ENCODE peak calls at places on chromosomes 12 and 14, in seven cellular contexts. L is GM23248; K is tibial artery; D is Panc1; U is effector memory CD4-positive, alpha-beta T cell; I is epithelial cell of prostate; G is HepG2. J is an unnamed sample.

GRCh38 chr12:126676426-126676825 is 1590.5 kb upstream of the TMEM132C start:
- DNase-seq in L (no peak), K (no peak), D (no peak), U (no peak), I (no peak), G (no peak), J (no peak)

GRCh38 chr12:52310622-52311281 is 10.4 kb downstream of the KRT83 start:
- DNase-seq in L (peak; percentile 80), K (peak; percentile 33), D (no peak), U (no peak), I (no peak), G (no peak), J (no peak)

GRCh38 chr12:53320352-53321195 is 836 bp downstream of the AAAS start:
- DNase-seq in L (peak; percentile 64), K (no peak), D (no peak), U (no peak), I (no peak), G (no peak), J (no peak)

GRCh38 chr14:21852061-21852664 is 178.5 kb upstream of the OR4E1 start:
- DNase-seq in L (peak; percentile 51), K (no peak), D (peak; percentile 45), U (peak; percentile 43), I (no peak), G (peak; percentile 47), J (no peak)

GRCh38 chr12:54019924-54020586 is 8.2 kb upstream of the HOXC6 start:
- DNase-seq in L (peak; percentile 85), K (peak; percentile 83), D (no peak), U (no peak), I (no peak), G (no peak), J (peak; percentile 55)

GRCh38 chr12:80648866-80649265 is 58.6 kb upstream of the MYF6 start:
- DNase-seq in L (peak; percentile 76), K (no peak), D (no peak), U (no peak), I (peak; percentile 16), G (no peak), J (no peak)

GRCh38 chr14:80847093-80847492 is 94.4 kb downstream of the CEP128 start:
- DNase-seq in L (no peak), K (no peak), D (no peak), U (no peak), I (no peak), G (no peak), J (no peak)

GRCh38 chr12:52720487-52720886 is 17.2 kb upstream of the KRT77 start:
- DNase-seq in L (peak; percentile 48), K (no peak), D (no peak), U (no peak), I (no peak), G (no peak), J (no peak)

GRCh38 chr14:105196228-105196960 is 15.3 kb upstream of the NUDT14 start:
- DNase-seq in L (no peak), K (no peak), D (no peak), U (no peak), I (no peak), G (peak; percentile 19), J (no peak)

GRCh38 chr12:64181504-64182291 is 40.4 kb downstream of the KICS2 start:
- DNase-seq in L (peak; percentile 98), K (peak; percentile 74), D (peak; percentile 93), U (no peak), I (peak; percentile 95), G (peak; percentile 32), J (peak; percentile 52)

GRCh38 chr12:5907812-5908211 is 37.2 kb downstream of the ANO2 start:
- DNase-seq in L (no peak), K (peak; percentile 29), D (no peak), U (no peak), I (no peak), G (no peak), J (no peak)

GRCh38 chr14:105055736-105056302 is 9.4 kb downstream of the GPR132 start:
- DNase-seq in L (no peak), K (no peak), D (no peak), U (no peak), I (no peak), G (no peak), J (no peak)

GRCh38 chr14:90603336-90603735 is 206.5 kb downstream of the CALM1 start:
- DNase-seq in L (no peak), K (no peak), D (no peak), U (no peak), I (no peak), G (no peak), J (no peak)

GRCh38 chr12:97300431-97300830 is 162.2 kb upstream of the RMST start:
- DNase-seq in L (no peak), K (no peak), D (no peak), U (no peak), I (no peak), G (no peak), J (no peak)

GRCh38 chr12:126038434-126038833 is 973.2 kb downstream of the AACS start:
- DNase-seq in L (no peak), K (no peak), D (no peak), U (no peak), I (no peak), G (no peak), J (no peak)

GRCh38 chr14:74739293-74740030 is 23.7 kb upstream of the YLPM1 start:
- DNase-seq in L (peak; percentile 18), K (no peak), D (no peak), U (no peak), I (no peak), G (no peak), J (no peak)

GRCh38 chr12:129257526-129257925 is 404.2 kb downstream of the GLT1D1 start:
- DNase-seq in L (no peak), K (no peak), D (no peak), U (no peak), I (no peak), G (no peak), J (no peak)

GRCh38 chr14:61670576-61670975 is 24.7 kb upstream of the HIF1A start:
- DNase-seq in L (no peak), K (no peak), D (no peak), U (no peak), I (no peak), G (no peak), J (no peak)
- H3K27ac ChIP-seq in L (no peak overlapping the region), K (no peak overlapping the region), D (no peak overlapping the region), U (peak overlapping the region; percentile 67), I (no peak overlapping the region), G (no peak overlapping the region), J (no peak overlapping the region)

GRCh38 chr14:68921049-68921448 is 58.1 kb downstream of the ACTN1 start:
- DNase-seq in L (no peak), K (no peak), D (no peak), U (no peak), I (no peak), G (no peak), J (no peak)
- H3K27ac ChIP-seq in L (no peak overlapping the region), K (peak overlapping the region; percentile 97), D (no peak overlapping the region), U (no peak overlapping the region), I (peak overlapping the region; percentile 37), G (no peak overlapping the region), J (no peak overlapping the region)

DNA sequence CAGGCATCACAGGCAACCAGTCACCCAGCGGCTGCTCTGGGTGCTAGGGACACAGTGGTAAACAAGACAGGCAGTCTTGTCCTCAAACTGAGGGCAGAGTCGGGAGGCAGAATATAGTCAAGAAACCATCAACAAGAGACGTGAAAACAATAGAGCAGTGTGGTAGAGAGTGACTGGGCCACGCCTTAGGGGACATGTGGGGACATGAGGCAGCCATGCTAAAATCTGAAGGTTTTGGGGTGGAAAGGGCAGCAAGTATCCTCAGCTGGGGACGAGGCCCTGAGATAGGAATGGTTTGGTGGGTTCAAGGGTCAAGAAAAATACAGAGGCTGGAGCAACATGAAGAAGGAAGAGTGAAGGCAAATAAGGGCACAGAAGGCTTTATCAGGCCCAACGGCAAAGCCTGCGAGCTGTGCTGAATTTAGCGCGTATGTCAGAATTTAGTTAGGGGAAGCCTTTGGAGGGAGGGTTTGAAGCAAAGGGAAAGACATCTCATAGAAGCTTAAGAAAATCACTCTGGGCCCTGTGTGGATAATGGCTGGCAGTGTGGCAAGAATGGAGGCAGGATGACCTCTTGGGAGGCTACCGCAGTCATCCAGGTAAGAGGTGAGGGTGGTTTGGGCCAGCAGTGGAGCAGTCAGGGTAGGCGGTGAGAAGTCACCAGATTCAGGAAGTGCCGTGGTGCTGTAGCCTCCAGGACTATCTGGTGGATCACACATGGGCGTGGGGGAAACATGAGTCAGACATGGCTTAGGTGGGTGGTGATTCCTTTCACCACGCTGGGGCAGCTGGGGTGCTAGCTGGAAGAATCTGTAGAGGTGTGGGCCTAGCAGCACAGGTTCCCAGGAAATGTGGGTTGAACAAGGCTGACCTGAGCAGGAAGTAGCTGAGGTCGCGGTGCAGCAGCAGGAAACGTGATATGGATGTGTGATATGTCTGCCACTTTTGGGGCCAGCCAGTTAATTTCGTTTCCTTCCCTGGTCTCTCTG is 3.0 kb downstream of the EVL start:
- DNase-seq in L (peak; percentile 62), K (no peak), D (no peak), U (peak; percentile 88), I (peak; percentile 73), G (no peak), J (no peak)
- H3K27ac ChIP-seq in L (no peak overlapping the region), K (no peak overlapping the region), D (no peak overlapping the region), U (peak overlapping the region; percentile 90), I (peak overlapping the region; percentile 54), G (no peak overlapping the region), J (no peak overlapping the region)

GRCh38 chr12:110330544-110330943 is 49.5 kb downstream of the ATP2A2 start:
- DNase-seq in L (peak; percentile 67), K (no peak), D (no peak), U (no peak), I (no peak), G (no peak), J (no peak)
- H3K27ac ChIP-seq in L (peak overlapping the region; percentile 10), K (no peak overlapping the region), D (no peak overlapping the region), U (no peak overlapping the region), I (peak overlapping the region; percentile 73), G (no peak overlapping the region), J (no peak overlapping the region)

DNA sequence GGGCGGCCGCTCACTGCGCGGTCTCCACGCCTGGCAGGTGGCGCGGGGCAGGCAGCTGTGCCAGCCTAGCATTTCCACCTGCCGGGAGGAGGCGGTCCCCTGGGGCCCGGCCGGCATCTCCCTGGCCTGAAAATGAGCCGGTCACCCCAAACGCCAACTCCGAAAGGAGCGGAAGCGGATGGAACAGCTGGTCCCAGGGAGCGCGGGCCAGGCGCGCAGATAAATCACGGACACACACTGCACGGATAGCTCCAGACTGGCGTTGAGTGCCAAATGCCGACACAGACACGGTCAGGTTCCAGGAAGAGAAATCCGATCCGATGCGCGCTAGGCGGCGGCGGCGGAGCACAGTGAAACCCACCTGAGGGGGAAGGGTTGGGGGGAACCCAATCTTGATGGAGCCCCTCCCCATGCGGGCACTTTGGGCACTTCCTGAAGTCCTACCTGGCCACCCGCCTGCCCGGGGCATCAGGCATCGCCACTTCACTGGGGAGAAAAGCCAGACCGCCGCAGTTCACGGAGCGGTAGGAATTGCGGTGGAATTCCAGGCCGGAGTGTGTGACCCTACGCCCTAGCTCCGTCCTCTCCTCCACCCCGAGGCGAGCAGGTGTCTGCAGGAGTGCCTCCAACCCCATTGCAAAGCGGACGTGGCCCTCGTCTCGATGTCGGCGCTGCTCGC is 624 bp upstream of the PLEKHD1 start:
- DNase-seq in L (peak; percentile 32), K (no peak), D (no peak), U (no peak), I (no peak), G (no peak), J (no peak)
- H3K27ac ChIP-seq in L (no peak overlapping the region), K (no peak overlapping the region), D (no peak overlapping the region), U (no peak overlapping the region), I (no peak overlapping the region), G (no peak overlapping the region), J (no peak overlapping the region)

GRCh38 chr12:40228727-40229126 is 3.9 kb downstream of the LRRK2 start:
- DNase-seq in L (no peak), K (no peak), D (no peak), U (no peak), I (no peak), G (no peak), J (no peak)
- H3K27ac ChIP-seq in L (no peak overlapping the region), K (no peak overlapping the region), D (no peak overlapping the region), U (no peak overlapping the region), I (no peak overlapping the region), G (no peak overlapping the region), J (no peak overlapping the region)